ENCODE peak calls at places on chromosomes 2 and 18, in nine cellular contexts. X, R, E, V, Q, A, W, D and M are unnamed samples. For H3K27me3, the result is how much of the 10 kb centered on the place peaks cover.

GRCh38 chr2:68722712-68723111 is 11.9 kb upstream of the ARHGAP25 start:
- DNase-seq in X (no peak), R (no peak), E (no peak), V (no peak), Q (no peak), A (no peak), W (no peak), D (no peak), M (no peak)

GRCh38 chr18:69958422-69958821 is 10.7 kb upstream of the CD226 start:
- DNase-seq in X (no peak), R (no peak), E (no peak), V (no peak), Q (no peak), A (no peak), W (no peak), D (no peak), M (no peak)

GRCh38 chr2:19649107-19649506 is 252.7 kb downstream of the TTC32 start:
- DNase-seq in X (no peak), R (no peak), E (no peak), V (peak), Q (no peak), A (peak), W (no peak), D (no peak), M (no peak)

GRCh38 chr2:23578964-23579671 is 194.1 kb downstream of the KLHL29 start:
- DNase-seq in X (no peak), R (no peak), E (no peak), V (no peak), Q (no peak), A (no peak), W (peak), D (no peak), M (no peak)

GRCh38 chr2:56522605-56523089 is 338.9 kb downstream of the CCDC85A start:
- DNase-seq in X (no peak), R (peak), E (peak), V (peak), Q (peak), A (peak), W (peak), D (no peak), M (no peak)

GRCh38 chr18:2316686-2317308 is 254.5 kb downstream of the METTL4 start:
- DNase-seq in X (no peak), R (no peak), E (peak), V (no peak), Q (peak), A (no peak), W (no peak), D (no peak), M (no peak)

GRCh38 chr2:240400319-240401161 is 34.9 kb upstream of the GPC1 start:
- DNase-seq in X (no peak), R (no peak), E (no peak), V (no peak), Q (peak), A (no peak), W (no peak), D (peak), M (peak)

GRCh38 chr2:40488101-40488598 is 36.3 kb upstream of the SLC8A1 start:
- DNase-seq in X (no peak), R (no peak), E (no peak), V (peak), Q (no peak), A (peak), W (no peak), D (no peak), M (no peak)

GRCh38 chr2:242030226-242030575 is 160.7 kb downstream of the RTP5 start:
- DNase-seq in X (no peak), R (no peak), E (no peak), V (no peak), Q (no peak), A (no peak), W (peak), D (peak), M (no peak)

GRCh38 chr2:181715033-181715630 is 34.8 kb upstream of the NEUROD1 start:
- DNase-seq in X (peak), R (peak), E (peak), V (peak), Q (peak), A (peak), W (peak), D (peak), M (no peak)

GRCh38 chr2:152284398-152284797 is 50.6 kb upstream of the FMNL2 start:
- DNase-seq in X (no peak), R (no peak), E (no peak), V (no peak), Q (no peak), A (no peak), W (no peak), D (no peak), M (no peak)

GRCh38 chr2:3692375-3692774 is 11.0 kb upstream of the DCDC2C start:
- DNase-seq in X (no peak), R (no peak), E (no peak), V (peak), Q (no peak), A (peak), W (no peak), D (no peak), M (no peak)

GRCh38 chr2:241417626-241418025 is 61.5 kb downstream of the FARP2 start:
- DNase-seq in X (no peak), R (no peak), E (no peak), V (no peak), Q (no peak), A (no peak), W (no peak), D (no peak), M (no peak)

GRCh38 chr2:202149155-202149762 is 76.2 kb downstream of the KIAA2012 start:
- DNase-seq in X (no peak), R (no peak), E (no peak), V (no peak), Q (peak), A (peak), W (no peak), D (peak), M (no peak)

GRCh38 chr18:23422751-23423418 is 30.2 kb upstream of the RIOK3 start:
- DNase-seq in X (peak), R (peak), E (no peak), V (peak), Q (peak), A (peak), W (peak), D (no peak), M (no peak)

GRCh38 chr2:213306320-213306942 is 22.2 kb downstream of the SPAG16 start:
- DNase-seq in X (no peak), R (no peak), E (peak), V (peak), Q (peak), A (peak), W (no peak), D (no peak), M (no peak)

GRCh38 chr2:241391892-241392665 is 36.0 kb downstream of the FARP2 start:
- DNase-seq in X (no peak), R (peak), E (peak), V (peak), Q (peak), A (peak), W (no peak), D (no peak), M (no peak)

GRCh38 chr2:44970846-44971450 is 29.4 kb downstream of the SIX3 start:
- DNase-seq in X (no peak), R (no peak), E (no peak), V (no peak), Q (no peak), A (peak), W (no peak), D (no peak), M (no peak)

GRCh38 chr2:61707984-61708852 is 145.6 kb downstream of the FAM161A start:
- DNase-seq in X (no peak), R (peak), E (peak), V (peak), Q (peak), A (peak), W (no peak), D (no peak), M (no peak)

GRCh38 chr2:102032368-102033027 is 40.7 kb downstream of the IL1R2 start:
- DNase-seq in X (no peak), R (no peak), E (no peak), V (no peak), Q (no peak), A (peak), W (no peak), D (no peak), M (no peak)

GRCh38 chr18:72174972-72175649 is 369.0 kb downstream of the CBLN2 start:
- DNase-seq in X (no peak), R (no peak), E (no peak), V (peak), Q (no peak), A (no peak), W (no peak), D (no peak), M (no peak)

GRCh38 chr2:66553370-66553769 is 118.4 kb downstream of the MEIS1 start:
- DNase-seq in X (no peak), R (no peak), E (peak), V (peak), Q (peak), A (no peak), W (peak), D (peak), M (no peak)

GRCh38 chr2:6787376-6787775 is 78.3 kb downstream of the CMPK2 start:
- DNase-seq in X (no peak), R (no peak), E (no peak), V (peak), Q (no peak), A (no peak), W (no peak), D (no peak), M (no peak)

GRCh38 chr2:204544961-204545860 is at the start of gene PARD3B:
- DNase-seq in X (no peak), R (peak), E (peak), V (peak), Q (peak), A (peak), W (peak), D (peak), M (no peak)

GRCh38 chr2:74500578-74500946 is 1.2 kb upstream of the LBX2 start:
- DNase-seq in X (no peak), R (no peak), E (no peak), V (no peak), Q (no peak), A (no peak), W (no peak), D (no peak), M (no peak)

GRCh38 chr2:138187221-138187620 is 222.9 kb downstream of the HNMT start:
- DNase-seq in X (no peak), R (no peak), E (no peak), V (no peak), Q (no peak), A (no peak), W (no peak), D (no peak), M (no peak)

GRCh38 chr2:144514731-144515424 is 5.0 kb downstream of the ZEB2 start:
- DNase-seq in X (no peak), R (no peak), E (no peak), V (no peak), Q (no peak), A (no peak), W (peak), D (no peak), M (no peak)

GRCh38 chr18:34909637-34910364 is 131.4 kb upstream of the MAPRE2 start:
- DNase-seq in X (peak), R (no peak), E (no peak), V (no peak), Q (no peak), A (peak), W (no peak), D (no peak), M (peak)

GRCh38 chr2:197998702-197999101 is 194.3 kb downstream of the PLCL1 start:
- DNase-seq in X (no peak), R (no peak), E (no peak), V (no peak), Q (no peak), A (no peak), W (no peak), D (no peak), M (no peak)

GRCh38 chr2:126244937-126245336 is 411.0 kb upstream of the GYPC start:
- DNase-seq in X (no peak), R (peak), E (peak), V (no peak), Q (peak), A (no peak), W (no peak), D (no peak), M (no peak)

GRCh38 chr2:181371195-181371594 is 86.0 kb upstream of the ITGA4 start:
- DNase-seq in X (no peak), R (no peak), E (no peak), V (no peak), Q (no peak), A (no peak), W (no peak), D (no peak), M (no peak)

GRCh38 chr2:239255643-239256042 is 145.2 kb downstream of the HDAC4 start:
- DNase-seq in X (no peak), R (no peak), E (no peak), V (no peak), Q (no peak), A (no peak), W (peak), D (no peak), M (no peak)
- H3K27me3 ChIP-seq in X (under half), R (under half), E (under half), V (under half), Q (under half), A (under half), W (under half), D (under half), M (under half)

DNA sequence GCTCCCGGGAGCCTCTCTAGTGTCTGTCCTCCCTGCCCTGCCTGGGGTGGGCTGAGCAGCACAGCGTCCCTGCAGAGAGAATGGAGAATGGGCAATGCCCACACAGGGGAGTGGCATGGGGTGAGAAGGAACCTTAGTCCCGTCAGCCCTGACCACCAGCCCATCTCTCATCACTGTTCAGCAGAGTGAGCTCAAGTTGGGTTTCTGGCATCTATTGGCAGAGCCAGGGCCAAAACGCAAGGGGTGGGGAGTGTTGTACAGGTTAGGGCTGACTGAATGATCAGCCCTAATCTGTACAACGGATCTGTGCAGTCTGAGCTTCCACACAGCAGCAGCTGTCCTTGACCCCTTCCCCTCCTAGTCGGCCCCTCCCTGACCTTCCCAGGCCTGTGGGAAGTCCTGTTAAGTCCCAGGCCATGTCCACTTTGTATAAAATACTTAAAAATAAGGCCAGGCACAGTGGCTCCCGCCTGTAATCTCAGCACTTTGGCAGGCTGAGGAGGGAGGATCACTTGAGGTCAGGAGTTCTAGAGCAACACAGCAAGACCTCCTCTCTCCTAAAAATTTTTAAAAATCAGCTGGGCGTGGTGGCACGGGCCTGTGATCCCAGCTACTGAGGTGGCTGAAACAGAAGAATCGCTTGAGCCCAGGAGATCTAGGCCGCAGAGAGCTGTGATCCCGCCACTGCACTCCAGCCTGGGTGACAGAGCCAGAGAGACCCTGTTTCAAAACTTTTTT is 3.2 kb upstream of the PROC start:
- DNase-seq in X (no peak), R (no peak), E (no peak), V (no peak), Q (no peak), A (no peak), W (no peak), D (no peak), M (peak)
- H3K4me3 ChIP-seq in X (no peak), R (no peak), E (no peak), V (no peak), Q (no peak), A (no peak), W (peak), D (no peak), M (no peak)

DNA sequence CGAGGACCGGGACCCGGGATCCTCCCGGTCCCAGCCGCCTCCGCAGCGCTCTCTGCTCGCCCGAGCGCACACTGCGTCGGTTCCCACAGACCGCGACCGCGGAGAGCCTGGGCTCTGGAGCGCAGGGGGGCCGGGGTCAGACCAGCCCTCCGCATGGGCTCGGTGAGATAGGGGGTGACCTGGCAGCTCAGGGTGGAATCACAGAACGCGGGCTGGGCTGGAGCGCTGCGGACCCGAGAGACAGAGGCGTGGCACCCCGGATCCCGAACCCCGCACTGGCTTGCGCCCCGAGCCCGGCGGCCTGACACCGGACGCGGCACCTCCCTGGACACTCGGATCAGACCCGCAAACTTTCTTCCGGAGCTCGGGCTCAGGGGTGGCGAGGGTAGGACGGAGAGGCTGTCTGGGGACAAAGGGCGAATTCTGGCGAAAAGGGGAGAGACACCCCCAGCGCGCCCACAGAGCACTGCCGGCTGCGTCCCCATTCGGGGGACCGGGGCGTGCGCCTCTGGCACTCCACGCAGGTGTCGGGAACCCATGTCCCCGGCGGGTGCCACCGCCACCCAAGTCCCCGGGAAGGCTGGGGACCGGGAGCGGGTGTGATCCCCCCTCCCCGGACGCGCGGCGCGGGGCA is 582 bp downstream of the DIPK1C start:
- DNase-seq in X (no peak), R (no peak), E (no peak), V (no peak), Q (no peak), A (no peak), W (no peak), D (no peak), M (peak)
- H3K27me3 ChIP-seq in X (under half), R (half or more), E (under half), V (under half), Q (under half), A (half or more), W (half or more), D (under half), M (under half)

GRCh38 chr18:3593381-3593903 is 143.5 kb downstream of the TGIF1 start:
- DNase-seq in X (no peak), R (no peak), E (peak), V (peak), Q (no peak), A (peak), W (no peak), D (no peak), M (no peak)

GRCh38 chr18:3595282-3596273 is 145.6 kb downstream of the TGIF1 start:
- DNase-seq in X (peak), R (peak), E (peak), V (peak), Q (peak), A (peak), W (no peak), D (peak), M (peak)

GRCh38 chr18:3592864-3593263 is 142.9 kb downstream of the TGIF1 start:
- DNase-seq in X (no peak), R (no peak), E (no peak), V (no peak), Q (no peak), A (no peak), W (no peak), D (no peak), M (no peak)

GRCh38 chr18:3594760-3595241 is 144.8 kb downstream of the TGIF1 start:
- DNase-seq in X (no peak), R (no peak), E (peak), V (peak), Q (peak), A (peak), W (no peak), D (no peak), M (no peak)

GRCh38 chr18:3593904-3594759 is 144.2 kb downstream of the TGIF1 start:
- DNase-seq in X (peak), R (peak), E (peak), V (peak), Q (peak), A (peak), W (peak), D (peak), M (peak)
- H3K4me3 ChIP-seq in X (peak), R (peak), E (peak), V (peak), Q (no peak), A (peak), W (peak), D (peak), M (peak)